ENCODE peak calls at places on chromosomes 1 and 21, in eight cellular contexts. T is GOT3; H is A549; Q is stimulated activated CD8-positive, alpha-beta memory T cell treated with anti-CD3 and anti-CD28 coated beads, Interleukin-4, amount 100 ng/mL, for 24 hours; I is activated CD8-positive, alpha-beta T cell treated with anti-CD3 and anti-CD28 coated beads for 36 hours; M is uterus; G is GM03348; L is T-helper 1 cell. W is an unnamed sample.

GRCh38 chr1:28322209-28322608 is 6.6 kb upstream of the MED18 start:
- DNase-seq in T (no peak), M (no peak), H (no peak), Q (no peak), G (no peak), I (no peak), L (no peak), W (no peak)

GRCh38 chr1:21262282-21263051 is 27.8 kb downstream of the ECE1 start:
- DNase-seq in Q (no peak), T (peak), M (peak), H (peak), I (no peak), L (no peak), G (peak), W (no peak)

GRCh38 chr1:155199792-155200191 is 7.9 kb downstream of the THBS3 start:
- DNase-seq in G (no peak), M (no peak), T (no peak), L (no peak), I (no peak), H (no peak), Q (no peak), W (no peak)

GRCh38 chr1:56202743-56203142 is 376.6 kb downstream of the PLPP3 start:
- DNase-seq in L (no peak), T (no peak), M (peak), I (no peak), G (no peak), H (no peak), Q (no peak), W (no peak)

GRCh38 chr1:234957330-234958065 is 171.1 kb downstream of the TOMM20 start:
- DNase-seq in T (no peak), H (peak), G (peak), M (peak), L (no peak), I (no peak), Q (no peak), W (no peak)

GRCh38 chr21:32457360-32457840 is 44.9 kb downstream of the EVA1C start:
- DNase-seq in Q (no peak), I (no peak), M (peak), G (no peak), T (no peak), L (no peak), H (no peak), W (no peak)

GRCh38 chr1:78355646-78356045 is 135.1 kb upstream of the PTGFR start:
- DNase-seq in G (peak), T (no peak), H (no peak), I (no peak), Q (no peak), M (no peak), L (no peak), W (no peak)

GRCh38 chr1:11918779-11919519 is 7.3 kb downstream of the KIAA2013 start:
- DNase-seq in T (no peak), L (no peak), G (peak), H (no peak), M (peak), I (no peak), Q (no peak), W (no peak)

GRCh38 chr1:160800142-160800541 is 4.2 kb downstream of the LY9 start:
- DNase-seq in H (no peak), G (no peak), I (peak), Q (no peak), T (no peak), M (no peak), L (no peak), W (no peak)

GRCh38 chr1:208047975-208048374 is 137.1 kb upstream of the CD34 start:
- DNase-seq in M (peak), H (no peak), T (no peak), G (peak), Q (no peak), I (no peak), L (no peak), W (no peak)

GRCh38 chr21:25983745-25984144 is 186.8 kb downstream of the APP start:
- DNase-seq in L (no peak), G (no peak), H (no peak), M (no peak), I (no peak), T (no peak), Q (no peak), W (no peak)

GRCh38 chr1:210340311-210340710 is 11.6 kb downstream of the HHAT start:
- DNase-seq in Q (no peak), I (no peak), G (no peak), M (no peak), L (no peak), T (no peak), H (no peak), W (no peak)

GRCh38 chr1:5756434-5757176 is 235.6 kb downstream of the NPHP4 start:
- DNase-seq in T (no peak), M (no peak), Q (no peak), G (no peak), I (no peak), H (no peak), L (no peak), W (no peak)

GRCh38 chr1:53543130-53543770 is 84.1 kb downstream of the DMRTB1 start:
- DNase-seq in T (no peak), Q (no peak), H (no peak), G (no peak), L (no peak), M (no peak), I (no peak), W (no peak)

GRCh38 chr1:204706838-204707509 is 21.4 kb upstream of the LRRN2 start:
- DNase-seq in Q (no peak), L (no peak), H (no peak), T (no peak), G (no peak), I (no peak), M (no peak), W (no peak)

GRCh38 chr1:19495816-19496528 is 10.6 kb upstream of the CAPZB start:
- DNase-seq in M (no peak), L (no peak), T (no peak), I (no peak), G (peak), H (no peak), Q (no peak), W (no peak)

GRCh38 chr1:45913183-45913924 is 109.9 kb downstream of the MAST2 start:
- DNase-seq in I (peak), H (no peak), Q (no peak), M (peak), T (no peak), L (no peak), G (peak), W (no peak)

GRCh38 chr1:180239145-180240096 is 9.4 kb downstream of the LHX4 start:
- DNase-seq in Q (no peak), M (no peak), L (no peak), H (no peak), I (no peak), G (no peak), T (no peak), W (no peak)

GRCh38 chr1:197486948-197487347 is 218.9 kb downstream of the CRB1 start:
- DNase-seq in I (no peak), H (no peak), M (no peak), G (no peak), T (no peak), L (no peak), Q (no peak), W (no peak)

GRCh38 chr1:109432336-109432735 is 6.1 kb upstream of the PSMA5 start:
- DNase-seq in Q (no peak), T (no peak), M (no peak), L (no peak), H (no peak), I (no peak), G (peak), W (no peak)

GRCh38 chr1:38608202-38608864 is 251.2 kb downstream of the RRAGC start:
- DNase-seq in M (no peak), I (peak), T (no peak), H (no peak), Q (no peak), G (peak), L (no peak), W (peak)

GRCh38 chr1:233520510-233521191 is 93.3 kb upstream of the KCNK1 start:
- DNase-seq in G (peak), Q (no peak), I (no peak), T (no peak), M (no peak), H (peak), L (no peak), W (no peak)

GRCh38 chr1:207838156-207839082 is 72.5 kb downstream of the CD34 start:
- DNase-seq in G (no peak), T (no peak), M (peak), L (no peak), Q (no peak), I (no peak), H (no peak), W (no peak)

GRCh38 chr21:45016491-45017375 is 57.6 kb upstream of the ADARB1 start:
- DNase-seq in H (no peak), Q (no peak), M (peak), T (no peak), L (no peak), G (no peak), I (no peak), W (no peak)

GRCh38 chr1:97832490-97832889 is 88.3 kb downstream of the DPYD start:
- DNase-seq in I (no peak), T (no peak), H (no peak), G (no peak), Q (no peak), L (no peak), M (no peak), W (no peak)

GRCh38 chr1:230047114-230047865 is 19.7 kb upstream of the GALNT2 start:
- DNase-seq in I (no peak), G (no peak), M (no peak), Q (no peak), T (no peak), L (no peak), H (no peak), W (no peak)

GRCh38 chr1:203934027-203934426 is 72.6 kb downstream of the SNRPE start:
- DNase-seq in T (no peak), G (no peak), M (no peak), Q (no peak), I (no peak), L (no peak), H (no peak), W (no peak)

GRCh38 chr1:235468970-235469369 is 35.3 kb downstream of the B3GALNT2 start:
- DNase-seq in G (peak), L (no peak), Q (no peak), I (no peak), T (no peak), M (no peak), H (peak), W (no peak)

GRCh38 chr1:41743361-41743760 is 175.4 kb downstream of the HIVEP3 start:
- DNase-seq in G (peak), M (no peak), I (no peak), Q (no peak), T (no peak), H (no peak), L (no peak), W (no peak)

GRCh38 chr1:115545791-115546733 is 95.7 kb upstream of the VANGL1 start:
- DNase-seq in Q (no peak), M (peak), H (peak), L (no peak), T (peak), G (peak), I (no peak), W (no peak)

GRCh38 chr1:243968413-243968812 is 82.7 kb upstream of the ZBTB18 start:
- DNase-seq in M (no peak), Q (no peak), L (no peak), H (no peak), T (no peak), I (no peak), G (peak), W (no peak)

GRCh38 chr1:223285452-223285851 is 78.5 kb downstream of the SUSD4 start:
- DNase-seq in Q (no peak), G (no peak), M (no peak), L (no peak), T (no peak), I (no peak), H (no peak), W (no peak)

GRCh38 chr1:11692899-11693590 is 1.5 kb downstream of the DRAXIN start:
- DNase-seq in M (no peak), G (peak), T (peak), Q (no peak), L (no peak), I (peak), H (peak), W (peak)